ENCODE peak calls at places on chromosome 3, in eight cellular contexts. X is cardiac septum; F is breast epithelium; R is SK-N-DZ; O is GM12892; M is left ventricle myocardium superior; E is stimulated activated CD8-positive, alpha-beta memory T cell treated with anti-CD3 and anti-CD28 coated beads, Interleukin-15, amount 100 ng/mL, for 24 hours; J is NCI-H2081. H is an unnamed sample.

GRCh38 chr3:81592101-81592500 is 169.3 kb downstream of the GBE1 start:
- DNase-seq in R (no peak), M (no peak), X (no peak), E (no peak), J (no peak), O (no peak), F (no peak), H (no peak)

GRCh38 chr3:182248349-182248880 is 536.7 kb downstream of the SOX2 start:
- DNase-seq in O (no peak), J (peak; percentile 31), F (no peak), E (no peak), R (peak; percentile 12), X (no peak), M (no peak), H (no peak)

GRCh38 chr3:10982782-10983181 is 9.8 kb upstream of the SLC6A1 start:
- DNase-seq in R (no peak), O (no peak), J (no peak), M (no peak), X (no peak), E (no peak), F (no peak), H (no peak)

GRCh38 chr3:52286777-52287110 is 884 bp upstream of the GLYCTK start:
- DNase-seq in R (no peak), F (peak; percentile 7), X (no peak), J (no peak), O (no peak), E (no peak), M (no peak), H (peak; percentile 49)

GRCh38 chr3:126993436-126993835 is 10.5 kb downstream of the PLXNA1 start:
- DNase-seq in J (no peak), O (no peak), M (no peak), R (no peak), F (no peak), E (no peak), X (no peak), H (no peak)

GRCh38 chr3:47889001-47889757 is 86.2 kb downstream of the DHX30 start:
- DNase-seq in M (no peak), F (no peak), X (no peak), E (no peak), O (no peak), J (no peak), R (no peak), H (no peak)

GRCh38 chr3:193548406-193548805 is 6.3 kb downstream of the ATP13A4 start:
- DNase-seq in X (no peak), M (no peak), J (no peak), R (no peak), E (no peak), O (no peak), F (no peak), H (no peak)

GRCh38 chr3:139300416-139300815 is 43.4 kb upstream of the MRPS22 start:
- DNase-seq in J (no peak), X (no peak), O (no peak), R (no peak), M (no peak), E (no peak), F (no peak), H (no peak)

GRCh38 chr3:32283304-32283703 is 44.8 kb downstream of the CMTM8 start:
- DNase-seq in F (no peak), X (peak; percentile 80), E (no peak), R (peak; percentile 63), J (no peak), O (no peak), M (peak; percentile 59), H (peak; percentile 81)

GRCh38 chr3:143578810-143579425 is 269.4 kb downstream of the SLC9A9 start:
- DNase-seq in E (no peak), R (no peak), F (no peak), J (no peak), O (no peak), X (no peak), M (no peak), H (no peak)

GRCh38 chr3:12891985-12892839 is 50.8 kb upstream of the RPL32 start:
- DNase-seq in E (no peak), O (no peak), R (peak; percentile 79), X (no peak), M (no peak), F (no peak), J (peak; percentile 43), H (peak; percentile 25)

GRCh38 chr3:193563999-193564398 is 9.3 kb upstream of the ATP13A4 start:
- DNase-seq in E (no peak), M (no peak), X (no peak), F (no peak), O (no peak), R (no peak), J (peak; percentile 69), H (no peak)

GRCh38 chr3:159031280-159031679 is 229.4 kb downstream of the MFSD1 start:
- DNase-seq in R (no peak), E (no peak), X (no peak), O (no peak), F (no peak), M (no peak), J (no peak), H (no peak)

GRCh38 chr3:15292765-15293522 is 39.4 kb downstream of the SH3BP5 start:
- DNase-seq in F (no peak), M (peak; percentile 57), J (no peak), X (peak; percentile 58), O (no peak), E (no peak), R (no peak), H (peak; percentile 87)

GRCh38 chr3:168878655-168879054 is 782.9 kb upstream of the GOLIM4 start:
- DNase-seq in R (no peak), J (no peak), X (no peak), F (no peak), E (no peak), M (no peak), O (no peak), H (no peak)

GRCh38 chr3:150798122-150798618 is 35.2 kb upstream of the SIAH2 start:
- DNase-seq in R (no peak), E (no peak), F (no peak), X (no peak), O (no peak), M (no peak), J (peak; percentile 54), H (no peak)

GRCh38 chr3:161913786-161914389 is 417.3 kb downstream of the OTOL1 start:
- DNase-seq in E (no peak), J (no peak), X (no peak), O (no peak), F (no peak), R (peak; percentile 26), M (no peak), H (no peak)

GRCh38 chr3:53179580-53179979 is 18.6 kb downstream of the PRKCD start:
- DNase-seq in E (no peak), O (no peak), R (no peak), F (no peak), J (no peak), X (no peak), M (no peak), H (no peak)

GRCh38 chr3:53748512-53749271 is 97.5 kb downstream of the CHDH start:
- DNase-seq in F (no peak), E (no peak), J (no peak), O (peak; percentile 50), M (no peak), R (no peak), X (no peak), H (no peak)